ENCODE peak calls at places on chromosomes 2 and 18, in ten cellular contexts. B is stomach, O is NCI-H1092 treated with DMSO at 0.1 percent for 48 hours, W is SW480, K is iris pigment epithelial cell, F is EH, S is T1000, L is amniotic stem cell, Y is hypothalamus, D is HFF-Myc. M is an unnamed sample.

GRCh38 chr2:155209696-155210449 is 511.4 kb downstream of the KCNJ3 start:
- DNase-seq in B (no peak), O (no peak), W (no peak), K (no peak), F (peak; percentile 10), S (no peak), L (no peak), Y (no peak), D (no peak), M (no peak)

GRCh38 chr2:37918742-37919186 is 6.3 kb upstream of the RMDN2 start:
- DNase-seq in B (no peak), O (no peak), W (peak; percentile 58), K (no peak), F (peak; percentile 26), S (no peak), L (no peak), Y (no peak), D (no peak), M (no peak)

GRCh38 chr2:63056309-63057065 is 5.9 kb downstream of the OTX1 start:
- DNase-seq in B (no peak), O (no peak), W (no peak), K (peak; percentile 12), F (no peak), S (no peak), L (no peak), Y (no peak), D (no peak), M (no peak)

GRCh38 chr18:26436176-26437031 is 111.9 kb downstream of the KCTD1 start:
- DNase-seq in B (no peak), O (no peak), W (peak; percentile 61), K (peak; percentile 91), F (peak; percentile 72), S (peak; percentile 8), L (peak; percentile 12), Y (no peak), D (peak; percentile 48), M (no peak)

GRCh38 chr2:109200616-109201464 is 71.8 kb downstream of the SH3RF3 start:
- DNase-seq in B (no peak), O (no peak), W (no peak), K (no peak), F (no peak), S (no peak), L (no peak), Y (no peak), D (no peak), M (no peak)

GRCh38 chr2:120237491-120237902 is 14.3 kb upstream of the TMEM185B start:
- DNase-seq in B (peak; percentile 42), O (no peak), W (no peak), K (peak; percentile 70), F (peak; percentile 88), S (peak; percentile 8), L (no peak), Y (no peak), D (peak; percentile 39), M (no peak)

GRCh38 chr2:12765203-12765602 is 48.5 kb downstream of the TRIB2 start:
- DNase-seq in B (no peak), O (no peak), W (no peak), K (peak; percentile 54), F (peak; percentile 71), S (no peak), L (no peak), Y (no peak), D (no peak), M (no peak)

GRCh38 chr18:13614701-13615288 is 111.6 kb downstream of the FAM210A start:
- DNase-seq in B (no peak), O (no peak), W (no peak), K (no peak), F (no peak), S (no peak), L (no peak), Y (no peak), D (no peak), M (no peak)

GRCh38 chr18:65435529-65435928 is 315.3 kb upstream of the CDH7 start:
- DNase-seq in B (no peak), O (peak; percentile 17), W (no peak), K (no peak), F (no peak), S (no peak), L (no peak), Y (no peak), D (no peak), M (no peak)

GRCh38 chr2:68879296-68879695 is 8.1 kb upstream of the BMP10 start:
- DNase-seq in B (no peak), O (no peak), W (no peak), K (peak; percentile 61), F (peak; percentile 9), S (no peak), L (no peak), Y (no peak), D (no peak), M (no peak)

GRCh38 chr2:109410021-109410815 is 203.5 kb downstream of the SEPTIN10 start:
- DNase-seq in B (no peak), O (no peak), W (no peak), K (peak; percentile 28), F (peak; percentile 32), S (no peak), L (no peak), Y (no peak), D (peak; percentile 24), M (no peak)

GRCh38 chr18:3869848-3870247 is 419.9 kb downstream of the TGIF1 start:
- DNase-seq in B (no peak), O (peak; percentile 67), W (peak; percentile 65), K (peak; percentile 47), F (peak; percentile 73), S (no peak), L (peak; percentile 23), Y (no peak), D (peak; percentile 33), M (peak; percentile 5)

GRCh38 chr2:241035818-241036396 is 37.5 kb downstream of the SNED1 start:
- DNase-seq in B (no peak), O (no peak), W (no peak), K (no peak), F (no peak), S (no peak), L (no peak), Y (no peak), D (no peak), M (no peak)

GRCh38 chr18:7980136-7980535 is 413.0 kb downstream of the PTPRM start:
- DNase-seq in B (no peak), O (no peak), W (no peak), K (no peak), F (no peak), S (no peak), L (no peak), Y (no peak), D (no peak), M (peak; percentile 28)

GRCh38 chr2:14514001-14514400 is 118.5 kb upstream of the LRATD1 start:
- DNase-seq in B (no peak), O (no peak), W (no peak), K (no peak), F (peak; percentile 37), S (no peak), L (no peak), Y (no peak), D (no peak), M (peak; percentile 33)

GRCh38 chr2:127581516-127582490 is 46.3 kb downstream of the MYO7B start:
- DNase-seq in B (peak; percentile 14), O (no peak), W (no peak), K (no peak), F (no peak), S (no peak), L (no peak), Y (no peak), D (no peak), M (no peak)

GRCh38 chr2:122011493-122012270 is 256.2 kb downstream of the TSN start:
- DNase-seq in B (no peak), O (no peak), W (no peak), K (no peak), F (peak; percentile 23), S (no peak), L (no peak), Y (no peak), D (no peak), M (no peak)

GRCh38 chr2:118855451-118856279 is 8.2 kb upstream of the EN1 start:
- DNase-seq in B (peak; percentile 82), O (peak; percentile 10), W (peak; percentile 71), K (peak; percentile 58), F (peak; percentile 74), S (peak; percentile 48), L (peak; percentile 51), Y (peak; percentile 62), D (peak; percentile 38), M (no peak)

GRCh38 chr2:207230261-207231105 is 64.7 kb upstream of the KLF7 start:
- DNase-seq in B (no peak), O (no peak), W (no peak), K (no peak), F (no peak), S (no peak), L (no peak), Y (no peak), D (no peak), M (no peak)

GRCh38 chr2:195674491-195675226 is 17.6 kb downstream of the SLC39A10 start:
- DNase-seq in B (no peak), O (no peak), W (no peak), K (peak; percentile 74), F (peak; percentile 28), S (no peak), L (no peak), Y (no peak), D (no peak), M (no peak)

GRCh38 chr18:55790296-55790695 is 202.3 kb upstream of the TCF4 start:
- DNase-seq in B (no peak), O (no peak), W (no peak), K (peak; percentile 92), F (peak; percentile 95), S (no peak), L (peak; percentile 53), Y (no peak), D (no peak), M (no peak)

GRCh38 chr18:9971313-9971920 is 57.6 kb downstream of the VAPA start:
- DNase-seq in B (peak; percentile 84), O (peak; percentile 68), W (peak; percentile 78), K (peak; percentile 74), F (peak; percentile 79), S (no peak), L (peak; percentile 22), Y (peak; percentile 82), D (peak; percentile 69), M (no peak)

GRCh38 chr18:11308499-11308898 is 159.1 kb upstream of the PIEZO2 start:
- DNase-seq in B (no peak), O (no peak), W (no peak), K (peak; percentile 64), F (peak; percentile 57), S (no peak), L (no peak), Y (no peak), D (no peak), M (no peak)

GRCh38 chr2:73728043-73728442 is 9.1 kb downstream of the TPRKB start:
- DNase-seq in B (no peak), O (no peak), W (no peak), K (no peak), F (no peak), S (no peak), L (no peak), Y (no peak), D (no peak), M (no peak)

GRCh38 chr2:162007447-162008040 is 66.5 kb downstream of the DPP4 start:
- DNase-seq in B (no peak), O (no peak), W (no peak), K (no peak), F (peak; percentile 34), S (no peak), L (no peak), Y (no peak), D (no peak), M (no peak)

GRCh38 chr2:99867690-99868089 is 274.7 kb downstream of the AFF3 start:
- DNase-seq in B (no peak), O (no peak), W (peak; percentile 53), K (peak; percentile 59), F (peak; percentile 84), S (no peak), L (no peak), Y (peak; percentile 11), D (no peak), M (no peak)

GRCh38 chr2:20594957-20595356 is 55.9 kb downstream of the HS1BP3 start:
- DNase-seq in B (peak; percentile 23), O (no peak), W (no peak), K (no peak), F (no peak), S (no peak), L (no peak), Y (no peak), D (no peak), M (no peak)

GRCh38 chr2:182018218-182018617 is 32.6 kb downstream of the PPP1R1C start:
- DNase-seq in B (no peak), O (no peak), W (no peak), K (peak; percentile 49), F (peak; percentile 70), S (no peak), L (no peak), Y (no peak), D (no peak), M (no peak)

M was measured in iPS DF 19.7.